ENCODE peak calls at places on chromosome 1, in four cellular contexts. Z is tibial nerve, F is neural progenitor cell, G is pancreas. B is an unnamed sample. For H3K4me1, the result is how much of the 10 kb centered on the place peaks cover.

GRCh38 chr1:91572044-91572443 is 71.4 kb downstream of the CDC7 start:
- DNase-seq in Z (no peak), F (no peak), G (no peak), B (peak)

GRCh38 chr1:179016694-179017382 is 8.9 kb upstream of the FAM20B start:
- DNase-seq in Z (peak), F (no peak), G (peak), B (peak)

GRCh38 chr1:35377553-35377952 is 109.0 kb downstream of the ZMYM4 start:
- DNase-seq in Z (no peak), F (no peak), G (no peak), B (no peak)

GRCh38 chr1:5660141-5660935 is 331.9 kb downstream of the NPHP4 start:
- DNase-seq in Z (no peak), F (no peak), G (no peak), B (no peak)

GRCh38 chr1:68624233-68624632 is 127.4 kb upstream of the DEPDC1 start:
- DNase-seq in Z (no peak), F (peak), G (no peak), B (no peak)

GRCh38 chr1:7258622-7259135 is 473.4 kb downstream of the CAMTA1 start:
- DNase-seq in Z (no peak), F (no peak), G (no peak), B (no peak)

GRCh38 chr1:206579747-206580437 is 32.4 kb downstream of the EIF2D start:
- DNase-seq in Z (peak), F (no peak), G (no peak), B (peak)

GRCh38 chr1:204320413-204320812 is 39.3 kb downstream of the PLEKHA6 start:
- DNase-seq in Z (no peak), F (no peak), G (no peak), B (no peak)

GRCh38 chr1:149933208-149933607 is 3.5 kb downstream of the MTMR11 start:
- DNase-seq in Z (no peak), F (no peak), G (no peak), B (no peak)

GRCh38 chr1:12472798-12473551 is 145.0 kb downstream of the DHRS3 start:
- DNase-seq in Z (no peak), F (no peak), G (no peak), B (no peak)

GRCh38 chr1:48693674-48694347 is 82.9 kb downstream of the BEND5 start:
- DNase-seq in Z (no peak), F (no peak), G (no peak), B (no peak)

GRCh38 chr1:5901841-5902240 is 90.4 kb downstream of the NPHP4 start:
- DNase-seq in Z (no peak), F (no peak), G (no peak), B (no peak)

GRCh38 chr1:109919271-109919670 is 8.6 kb downstream of the CSF1 start:
- DNase-seq in Z (no peak), F (no peak), G (no peak), B (no peak)

GRCh38 chr1:231684333-231685244 is 58.0 kb downstream of the DISC1 start:
- DNase-seq in Z (no peak), F (no peak), G (no peak), B (peak)

GRCh38 chr1:207959141-207959825 is 48.4 kb upstream of the CD34 start:
- DNase-seq in Z (peak), F (peak), G (peak), B (peak)
- H3K27ac ChIP-seq in Z (peak), F (no peak), G (peak), B (peak)

DNA sequence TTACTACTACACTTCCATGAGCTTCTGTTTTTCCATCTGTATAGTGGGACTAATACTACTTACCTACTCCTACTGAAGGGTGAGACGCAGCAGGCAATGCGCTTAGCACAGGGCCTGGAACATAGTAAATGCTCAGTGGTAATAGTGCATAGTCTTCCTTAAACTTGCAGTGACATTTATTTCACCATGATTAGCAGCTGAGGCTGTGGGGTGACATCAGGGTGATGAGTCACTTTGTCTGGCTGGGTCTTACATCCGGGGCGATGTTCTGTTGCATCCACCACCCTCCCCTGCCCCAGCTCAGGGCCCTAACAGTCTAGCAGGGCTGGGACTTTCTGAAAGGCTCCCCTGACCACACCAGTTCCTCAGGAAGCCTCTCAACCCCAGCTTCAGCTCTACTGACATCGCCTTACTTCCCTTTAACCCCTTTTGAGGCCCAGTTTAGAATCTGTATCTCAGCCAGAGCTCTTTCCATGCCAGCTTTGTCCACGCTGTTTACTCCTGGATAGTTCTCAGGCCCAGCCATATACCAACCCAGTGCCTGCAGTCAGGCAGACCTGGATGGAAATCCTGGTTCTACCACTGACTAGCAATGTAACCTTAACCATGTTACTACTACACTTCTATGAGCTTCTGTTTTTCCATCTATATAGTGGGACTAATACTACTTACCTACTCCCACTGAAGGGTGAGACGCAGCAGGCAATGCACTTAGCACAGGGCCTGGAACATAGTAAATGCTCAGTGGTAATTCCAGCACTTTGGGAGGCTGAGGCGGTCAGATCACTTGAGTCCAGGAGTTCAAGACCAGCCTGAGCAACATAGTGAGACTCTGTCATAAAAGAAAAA is 66.3 kb downstream of the CD58 start:
- DNase-seq in Z (peak), F (no peak), G (no peak), B (peak)
- H3K4me1 ChIP-seq in Z (under half), F (under half), G (under half), B (under half)

DNA sequence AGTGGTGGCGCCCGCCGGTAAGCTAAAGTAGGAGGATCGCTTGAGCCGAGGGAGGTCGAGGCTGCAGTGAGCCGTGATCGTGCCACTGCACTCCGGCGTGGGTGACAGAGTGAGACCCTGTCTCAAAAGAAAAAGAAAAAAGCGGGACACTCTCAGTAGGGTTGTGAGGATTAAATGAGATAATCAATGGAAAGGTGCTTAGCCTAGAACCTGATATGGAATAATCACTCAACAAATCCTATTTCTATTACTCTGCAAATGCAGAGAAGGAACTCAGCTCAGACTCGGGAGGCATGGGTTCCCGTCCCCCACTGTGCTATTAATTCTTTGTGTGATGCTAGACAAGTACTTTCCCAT is 541 bp upstream of the LUZP1 start:
- DNase-seq in Z (no peak), F (no peak), G (no peak), B (no peak)
- H3K27ac ChIP-seq in Z (peak), F (no peak), G (peak), B (peak)

DNA sequence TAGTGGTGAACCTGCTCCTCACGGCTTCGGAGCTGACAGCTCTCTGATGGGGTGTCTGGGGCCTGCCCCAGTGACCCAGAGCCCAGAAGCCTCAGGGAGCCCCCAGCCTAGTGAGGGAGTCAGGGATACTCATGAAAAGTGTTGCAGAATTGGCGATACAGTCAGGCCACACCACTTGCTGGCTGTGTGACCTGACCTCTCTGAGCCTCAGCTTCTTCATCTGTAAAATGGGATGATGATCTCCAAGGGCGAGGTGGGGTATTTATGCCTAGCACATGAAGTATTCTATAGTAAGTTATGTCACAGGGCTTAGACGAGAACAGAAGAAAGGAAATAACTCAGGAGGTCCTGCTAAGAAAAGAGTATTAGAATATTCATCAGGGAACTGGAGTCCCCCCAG is 1.6 kb downstream of the TMEM51 start:
- DNase-seq in Z (no peak), F (no peak), G (no peak), B (no peak)
- H3K4me1 ChIP-seq in Z (under half), F (under half), G (under half), B (under half)

GRCh38 chr1:67588186-67588865 is 96.7 kb upstream of the GADD45A start:
- DNase-seq in Z (no peak), F (no peak), G (no peak), B (no peak)
- H3K27ac ChIP-seq in Z (peak), F (no peak), G (no peak), B (peak)

DNA sequence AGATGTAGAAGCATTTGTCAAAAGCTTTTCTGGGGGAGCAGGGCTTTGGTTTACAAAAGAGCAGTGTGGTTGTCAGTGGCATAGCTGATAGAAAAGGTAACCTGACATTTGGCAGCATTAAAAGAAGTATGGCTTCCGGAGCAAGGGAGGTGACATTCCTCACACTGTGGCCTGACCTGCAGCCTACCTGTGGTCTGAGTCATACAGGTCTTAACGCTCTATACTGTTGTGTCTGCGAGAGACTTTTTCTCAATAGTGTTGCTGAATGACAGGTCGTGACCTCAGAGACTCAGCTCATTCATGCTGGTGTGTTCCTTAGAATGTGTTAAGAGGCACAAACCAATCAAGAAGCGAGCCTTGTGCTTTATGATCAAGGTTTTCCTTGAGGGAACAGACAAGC is 19.3 kb downstream of the PHGDH start:
- DNase-seq in Z (no peak), F (no peak), G (no peak), B (no peak)
- H3K4me1 ChIP-seq in Z (under half), F (under half), G (under half), B (under half)

B was measured in gastrocnemius medialis.